ENCODE peak calls at places on chromosomes 2 and 18, in seven cellular contexts. One of them, this sample, is unnamed.

GRCh38 chr2:3377279-3377611 is 373 bp downstream of the EIPR1 start:
- DNase-seq in endothelial cell: no peak
- DNase-seq in progenitor cell of endocrine pancreas: no peak
- DNase-seq in OCI-LY7: peak
- DNase-seq in GM13977: peak
- DNase-seq in heart right ventricle: no peak
- DNase-seq in RWPE1: peak
- DNase-seq in this sample: peak

GRCh38 chr2:169490834-169491233 is 11.5 kb downstream of the BBS5 start:
- DNase-seq in endothelial cell: no peak
- DNase-seq in progenitor cell of endocrine pancreas: no peak
- DNase-seq in OCI-LY7: no peak
- DNase-seq in GM13977: no peak
- DNase-seq in heart right ventricle: no peak
- DNase-seq in RWPE1: no peak
- DNase-seq in this sample: no peak

GRCh38 chr18:7904529-7904928 is 337.4 kb downstream of the PTPRM start:
- DNase-seq in endothelial cell: no peak
- DNase-seq in progenitor cell of endocrine pancreas: no peak
- DNase-seq in OCI-LY7: no peak
- DNase-seq in GM13977: no peak
- DNase-seq in heart right ventricle: no peak
- DNase-seq in RWPE1: peak
- DNase-seq in this sample: peak

GRCh38 chr2:142582317-142582716 is 295.1 kb upstream of the KYNU start:
- DNase-seq in endothelial cell: no peak
- DNase-seq in progenitor cell of endocrine pancreas: no peak
- DNase-seq in OCI-LY7: no peak
- DNase-seq in GM13977: no peak
- DNase-seq in heart right ventricle: no peak
- DNase-seq in RWPE1: no peak
- DNase-seq in this sample: peak

GRCh38 chr2:169512525-169512924 is 3.0 kb downstream of the KLHL41 start:
- DNase-seq in endothelial cell: no peak
- DNase-seq in progenitor cell of endocrine pancreas: no peak
- DNase-seq in OCI-LY7: no peak
- DNase-seq in GM13977: no peak
- DNase-seq in heart right ventricle: no peak
- DNase-seq in RWPE1: no peak
- DNase-seq in this sample: no peak

GRCh38 chr2:85548608-85548900 is 9.6 kb downstream of the MAT2A start:
- DNase-seq in endothelial cell: no peak
- DNase-seq in progenitor cell of endocrine pancreas: no peak
- DNase-seq in OCI-LY7: no peak
- DNase-seq in GM13977: no peak
- DNase-seq in heart right ventricle: no peak
- DNase-seq in RWPE1: no peak
- DNase-seq in this sample: no peak

GRCh38 chr2:19667085-19667484 is 234.7 kb downstream of the TTC32 start:
- DNase-seq in endothelial cell: no peak
- DNase-seq in progenitor cell of endocrine pancreas: no peak
- DNase-seq in OCI-LY7: no peak
- DNase-seq in GM13977: no peak
- DNase-seq in heart right ventricle: no peak
- DNase-seq in RWPE1: peak
- DNase-seq in this sample: peak

GRCh38 chr2:176123847-176124273 is 1.3 kb downstream of the HOXD9 start:
- DNase-seq in endothelial cell: no peak
- DNase-seq in progenitor cell of endocrine pancreas: no peak
- DNase-seq in OCI-LY7: no peak
- DNase-seq in GM13977: no peak
- DNase-seq in heart right ventricle: no peak
- DNase-seq in RWPE1: no peak
- DNase-seq in this sample: no peak

GRCh38 chr2:26269571-26270170 is 24.9 kb downstream of the HADHB start:
- DNase-seq in endothelial cell: no peak
- DNase-seq in progenitor cell of endocrine pancreas: no peak
- DNase-seq in OCI-LY7: peak
- DNase-seq in GM13977: peak
- DNase-seq in heart right ventricle: no peak
- DNase-seq in RWPE1: peak
- DNase-seq in this sample: peak

GRCh38 chr2:109209412-109209811 is 80.4 kb downstream of the SH3RF3 start:
- DNase-seq in endothelial cell: no peak
- DNase-seq in progenitor cell of endocrine pancreas: no peak
- DNase-seq in OCI-LY7: no peak
- DNase-seq in GM13977: no peak
- DNase-seq in heart right ventricle: no peak
- DNase-seq in RWPE1: peak
- DNase-seq in this sample: peak

GRCh38 chr2:157269922-157270321 is 12.4 kb downstream of the GALNT5 start:
- DNase-seq in endothelial cell: no peak
- DNase-seq in progenitor cell of endocrine pancreas: no peak
- DNase-seq in OCI-LY7: no peak
- DNase-seq in GM13977: no peak
- DNase-seq in heart right ventricle: no peak
- DNase-seq in RWPE1: no peak
- DNase-seq in this sample: no peak

GRCh38 chr18:73979742-73980141 is 167.9 kb downstream of the FBXO15 start:
- DNase-seq in endothelial cell: no peak
- DNase-seq in progenitor cell of endocrine pancreas: no peak
- DNase-seq in OCI-LY7: no peak
- DNase-seq in GM13977: no peak
- DNase-seq in heart right ventricle: no peak
- DNase-seq in RWPE1: peak
- DNase-seq in this sample: peak

GRCh38 chr2:137467246-137467862 is 496.9 kb upstream of the HNMT start:
- DNase-seq in endothelial cell: peak
- DNase-seq in progenitor cell of endocrine pancreas: peak
- DNase-seq in OCI-LY7: peak
- DNase-seq in GM13977: peak
- DNase-seq in heart right ventricle: no peak
- DNase-seq in RWPE1: peak
- DNase-seq in this sample: peak
- TF ChIP-seq CTCF in endothelial cell: peak
- TF ChIP-seq CTCF in progenitor cell of endocrine pancreas: peak
- TF ChIP-seq CTCF in OCI-LY7: peak
- TF ChIP-seq CTCF in GM13977: peak
- TF ChIP-seq CTCF in heart right ventricle: peak
- TF ChIP-seq CTCF in RWPE1: peak
- TF ChIP-seq CTCF in this sample: peak

GRCh38 chr2:127423880-127424279 is 5.7 kb downstream of the PROC start:
- DNase-seq in endothelial cell: no peak
- DNase-seq in progenitor cell of endocrine pancreas: no peak
- DNase-seq in OCI-LY7: no peak
- DNase-seq in GM13977: no peak
- DNase-seq in heart right ventricle: no peak
- DNase-seq in RWPE1: no peak
- DNase-seq in this sample: no peak
- TF ChIP-seq CTCF in endothelial cell: peak
- TF ChIP-seq CTCF in progenitor cell of endocrine pancreas: peak
- TF ChIP-seq CTCF in OCI-LY7: peak
- TF ChIP-seq CTCF in GM13977: no peak
- TF ChIP-seq CTCF in heart right ventricle: no peak
- TF ChIP-seq CTCF in RWPE1: no peak
- TF ChIP-seq CTCF in this sample: no peak

GRCh38 chr18:43592268-43592667 is 315.0 kb upstream of the SYT4 start:
- DNase-seq in endothelial cell: no peak
- DNase-seq in progenitor cell of endocrine pancreas: no peak
- DNase-seq in OCI-LY7: no peak
- DNase-seq in GM13977: no peak
- DNase-seq in heart right ventricle: no peak
- DNase-seq in RWPE1: no peak
- DNase-seq in this sample: no peak

GRCh38 chr18:43601432-43601831 is 324.1 kb upstream of the SYT4 start:
- DNase-seq in endothelial cell: no peak
- DNase-seq in progenitor cell of endocrine pancreas: no peak
- DNase-seq in OCI-LY7: no peak
- DNase-seq in GM13977: no peak
- DNase-seq in heart right ventricle: no peak
- DNase-seq in RWPE1: no peak
- DNase-seq in this sample: no peak

GRCh38 chr18:43590182-43590903 is 313.1 kb upstream of the SYT4 start:
- DNase-seq in endothelial cell: no peak
- DNase-seq in progenitor cell of endocrine pancreas: no peak
- DNase-seq in OCI-LY7: no peak
- DNase-seq in GM13977: no peak
- DNase-seq in heart right ventricle: peak
- DNase-seq in RWPE1: no peak
- DNase-seq in this sample: peak

GRCh38 chr18:43596106-43596712 is 318.9 kb upstream of the SYT4 start:
- DNase-seq in endothelial cell: no peak
- DNase-seq in progenitor cell of endocrine pancreas: no peak
- DNase-seq in OCI-LY7: peak
- DNase-seq in GM13977: peak
- DNase-seq in heart right ventricle: no peak
- DNase-seq in RWPE1: peak
- DNase-seq in this sample: peak
- TF ChIP-seq CTCF in endothelial cell: peak
- TF ChIP-seq CTCF in progenitor cell of endocrine pancreas: peak
- TF ChIP-seq CTCF in OCI-LY7: peak
- TF ChIP-seq CTCF in GM13977: peak
- TF ChIP-seq CTCF in heart right ventricle: peak
- TF ChIP-seq CTCF in RWPE1: peak
- TF ChIP-seq CTCF in this sample: peak

GRCh38 chr18:77455004-77455403 is 205.4 kb downstream of the GALR1 start:
- DNase-seq in endothelial cell: no peak
- DNase-seq in progenitor cell of endocrine pancreas: no peak
- DNase-seq in OCI-LY7: no peak
- DNase-seq in GM13977: no peak
- DNase-seq in heart right ventricle: no peak
- DNase-seq in RWPE1: no peak
- DNase-seq in this sample: no peak
- TF ChIP-seq CTCF in endothelial cell: no peak
- TF ChIP-seq CTCF in progenitor cell of endocrine pancreas: no peak
- TF ChIP-seq CTCF in OCI-LY7: no peak
- TF ChIP-seq CTCF in GM13977: no peak
- TF ChIP-seq CTCF in heart right ventricle: no peak
- TF ChIP-seq CTCF in RWPE1: no peak
- TF ChIP-seq CTCF in this sample: no peak

GRCh38 chr2:144458536-144458935 is 61.4 kb downstream of the ZEB2 start:
- DNase-seq in endothelial cell: no peak
- DNase-seq in progenitor cell of endocrine pancreas: no peak
- DNase-seq in OCI-LY7: no peak
- DNase-seq in GM13977: no peak
- DNase-seq in heart right ventricle: no peak
- DNase-seq in RWPE1: no peak
- DNase-seq in this sample: no peak
- TF ChIP-seq CTCF in endothelial cell: no peak
- TF ChIP-seq CTCF in progenitor cell of endocrine pancreas: no peak
- TF ChIP-seq CTCF in OCI-LY7: no peak
- TF ChIP-seq CTCF in GM13977: no peak
- TF ChIP-seq CTCF in heart right ventricle: no peak
- TF ChIP-seq CTCF in RWPE1: no peak
- TF ChIP-seq CTCF in this sample: no peak

DNA sequence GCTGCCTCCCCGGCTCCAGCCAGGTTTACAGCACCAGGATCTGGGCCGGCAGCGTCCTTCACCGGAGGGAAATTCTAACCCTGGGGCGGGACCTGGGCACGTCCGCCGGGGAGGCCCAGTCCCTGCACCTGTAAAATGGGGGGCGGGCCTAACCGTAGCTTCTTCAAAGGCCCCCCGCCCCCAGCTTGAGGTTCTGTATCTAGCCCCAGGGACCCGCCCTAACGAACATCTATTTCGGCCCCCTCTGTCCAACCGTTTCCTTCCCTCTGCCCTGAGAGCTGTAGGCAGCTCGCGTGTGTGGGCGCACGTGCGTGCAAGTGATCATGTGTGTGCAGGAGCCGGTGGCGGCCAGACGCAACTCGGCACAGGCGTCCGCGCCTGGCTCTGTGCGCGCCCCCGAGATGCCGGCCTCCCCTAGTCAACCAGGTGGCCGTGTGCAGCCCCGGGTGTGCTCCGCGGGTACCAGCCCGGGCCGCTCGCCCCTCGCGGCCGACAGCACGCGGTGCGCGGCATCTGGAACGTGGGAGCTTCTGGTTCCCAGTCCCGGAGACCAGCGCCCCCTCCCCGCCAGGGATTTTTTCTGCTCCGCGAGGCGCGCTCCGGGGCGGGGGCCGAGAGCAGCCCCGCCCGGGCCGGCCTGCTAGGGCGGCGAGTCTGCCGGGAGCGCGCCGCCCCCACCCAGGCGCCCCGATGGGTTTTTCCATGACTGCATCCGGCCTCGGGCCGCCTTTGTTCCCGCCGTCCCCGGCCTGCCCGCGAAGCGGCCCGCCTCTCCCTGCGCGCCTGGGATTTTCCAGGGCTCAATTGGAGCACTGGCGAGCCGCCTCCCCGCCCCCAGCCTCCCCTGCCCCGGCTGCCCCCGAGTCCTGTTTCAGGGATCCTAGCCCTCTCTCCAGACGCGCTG is 21.2 kb downstream of the TEX44 start:
- DNase-seq in endothelial cell: peak
- DNase-seq in progenitor cell of endocrine pancreas: peak
- DNase-seq in OCI-LY7: peak
- DNase-seq in GM13977: peak
- DNase-seq in heart right ventricle: peak
- DNase-seq in RWPE1: peak
- DNase-seq in this sample: peak
- TF ChIP-seq CTCF in endothelial cell: peak
- TF ChIP-seq CTCF in progenitor cell of endocrine pancreas: peak
- TF ChIP-seq CTCF in OCI-LY7: peak
- TF ChIP-seq CTCF in GM13977: peak
- TF ChIP-seq CTCF in heart right ventricle: peak
- TF ChIP-seq CTCF in RWPE1: no peak
- TF ChIP-seq CTCF in this sample: no peak

DNA sequence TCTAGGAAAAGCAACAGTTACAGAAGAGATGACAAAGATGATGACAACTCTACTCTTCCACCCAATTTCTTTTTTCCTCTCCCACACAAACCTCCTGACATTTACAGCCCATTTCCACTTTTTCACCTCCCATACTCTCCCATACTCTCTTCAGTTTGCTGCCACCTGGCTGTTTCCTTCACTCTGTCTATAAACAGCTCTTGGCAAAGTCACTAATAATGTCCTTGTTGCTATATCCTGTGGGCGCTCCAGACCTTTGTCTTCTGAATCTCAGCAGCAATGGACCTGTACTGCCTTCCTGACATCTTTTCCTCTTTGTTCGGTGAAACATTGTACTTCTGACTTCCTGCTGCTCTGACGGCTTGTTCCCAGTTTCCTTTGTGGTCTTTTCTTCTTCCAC is 60.7 kb upstream of the CAVIN2 start:
- DNase-seq in endothelial cell: no peak
- DNase-seq in progenitor cell of endocrine pancreas: no peak
- DNase-seq in OCI-LY7: no peak
- DNase-seq in GM13977: no peak
- DNase-seq in heart right ventricle: no peak
- DNase-seq in RWPE1: no peak
- DNase-seq in this sample: no peak
- TF ChIP-seq CTCF in endothelial cell: no peak
- TF ChIP-seq CTCF in progenitor cell of endocrine pancreas: no peak
- TF ChIP-seq CTCF in OCI-LY7: no peak
- TF ChIP-seq CTCF in GM13977: no peak
- TF ChIP-seq CTCF in heart right ventricle: peak
- TF ChIP-seq CTCF in RWPE1: no peak
- TF ChIP-seq CTCF in this sample: no peak

GRCh38 chr2:40488101-40488598 is 36.3 kb upstream of the SLC8A1 start:
- DNase-seq in endothelial cell: no peak
- DNase-seq in progenitor cell of endocrine pancreas: no peak
- DNase-seq in OCI-LY7: peak
- DNase-seq in GM13977: no peak
- DNase-seq in heart right ventricle: no peak
- DNase-seq in RWPE1: peak
- DNase-seq in this sample: peak
- TF ChIP-seq CTCF in endothelial cell: peak
- TF ChIP-seq CTCF in progenitor cell of endocrine pancreas: peak
- TF ChIP-seq CTCF in OCI-LY7: peak
- TF ChIP-seq CTCF in GM13977: no peak
- TF ChIP-seq CTCF in heart right ventricle: peak
- TF ChIP-seq CTCF in RWPE1: peak
- TF ChIP-seq CTCF in this sample: peak

GRCh38 chr2:228689049-228689448 is 507.6 kb upstream of the SPHKAP start:
- DNase-seq in endothelial cell: peak
- DNase-seq in progenitor cell of endocrine pancreas: peak
- DNase-seq in OCI-LY7: no peak
- DNase-seq in GM13977: no peak
- DNase-seq in heart right ventricle: no peak
- DNase-seq in RWPE1: peak
- DNase-seq in this sample: no peak
- TF ChIP-seq CTCF in endothelial cell: peak
- TF ChIP-seq CTCF in progenitor cell of endocrine pancreas: peak
- TF ChIP-seq CTCF in OCI-LY7: peak
- TF ChIP-seq CTCF in GM13977: no peak
- TF ChIP-seq CTCF in heart right ventricle: peak
- TF ChIP-seq CTCF in RWPE1: no peak
- TF ChIP-seq CTCF in this sample: peak

This sample was measured in MCF 10A.